ENCODE peak calls at places on chromosomes 6 and 20, in seven cellular contexts. One of them, this sample, is unnamed.

GRCh38 chr6:109772961-109773431 is 81.9 kb downstream of the FIG4 start:
- DNase-seq in ovary: no peak
- DNase-seq in left lung: peak
- DNase-seq in spleen: no peak
- DNase-seq in astrocyte of the cerebellum: no peak
- DNase-seq in cardiac muscle cell: no peak
- DNase-seq in transverse colon: no peak
- DNase-seq in this sample: no peak

GRCh38 chr6:25229671-25230321 is 49.4 kb upstream of the CARMIL1 start:
- DNase-seq in ovary: no peak
- DNase-seq in left lung: no peak
- DNase-seq in spleen: no peak
- DNase-seq in astrocyte of the cerebellum: peak
- DNase-seq in cardiac muscle cell: peak
- DNase-seq in transverse colon: no peak
- DNase-seq in this sample: peak

GRCh38 chr20:35939264-35939663 is 15.0 kb downstream of the SCAND1 start:
- DNase-seq in ovary: no peak
- DNase-seq in left lung: no peak
- DNase-seq in spleen: no peak
- DNase-seq in astrocyte of the cerebellum: no peak
- DNase-seq in cardiac muscle cell: no peak
- DNase-seq in transverse colon: no peak
- DNase-seq in this sample: no peak

GRCh38 chr6:168133186-168133585 is 54.2 kb upstream of the FRMD1 start:
- DNase-seq in ovary: peak
- DNase-seq in left lung: no peak
- DNase-seq in spleen: no peak
- DNase-seq in astrocyte of the cerebellum: peak
- DNase-seq in cardiac muscle cell: peak
- DNase-seq in transverse colon: no peak
- DNase-seq in this sample: peak

GRCh38 chr6:111283707-111284106 is 196.4 kb downstream of the SLC16A10 start:
- DNase-seq in ovary: no peak
- DNase-seq in left lung: no peak
- DNase-seq in spleen: no peak
- DNase-seq in astrocyte of the cerebellum: no peak
- DNase-seq in cardiac muscle cell: no peak
- DNase-seq in transverse colon: no peak
- DNase-seq in this sample: no peak

GRCh38 chr20:61053487-61054277 is 198.4 kb upstream of the CDH4 start:
- DNase-seq in ovary: no peak
- DNase-seq in left lung: no peak
- DNase-seq in spleen: no peak
- DNase-seq in astrocyte of the cerebellum: no peak
- DNase-seq in cardiac muscle cell: no peak
- DNase-seq in transverse colon: no peak
- DNase-seq in this sample: no peak

GRCh38 chr20:19539191-19539590 is 218.9 kb upstream of the RIN2 start:
- DNase-seq in ovary: peak
- DNase-seq in left lung: no peak
- DNase-seq in spleen: no peak
- DNase-seq in astrocyte of the cerebellum: no peak
- DNase-seq in cardiac muscle cell: no peak
- DNase-seq in transverse colon: no peak
- DNase-seq in this sample: no peak

GRCh38 chr20:53161473-53161872 is 189.3 kb downstream of the TSHZ2 start:
- DNase-seq in ovary: no peak
- DNase-seq in left lung: no peak
- DNase-seq in spleen: no peak
- DNase-seq in astrocyte of the cerebellum: no peak
- DNase-seq in cardiac muscle cell: no peak
- DNase-seq in transverse colon: no peak
- DNase-seq in this sample: no peak

GRCh38 chr6:1705183-1705582 is 95.5 kb downstream of the FOXC1 start:
- DNase-seq in ovary: no peak
- DNase-seq in left lung: no peak
- DNase-seq in spleen: no peak
- DNase-seq in astrocyte of the cerebellum: no peak
- DNase-seq in cardiac muscle cell: no peak
- DNase-seq in transverse colon: no peak
- DNase-seq in this sample: no peak

GRCh38 chr6:35048631-35049083 is 92.5 kb downstream of the TCP11 start:
- DNase-seq in ovary: peak
- DNase-seq in left lung: no peak
- DNase-seq in spleen: no peak
- DNase-seq in astrocyte of the cerebellum: peak
- DNase-seq in cardiac muscle cell: peak
- DNase-seq in transverse colon: peak
- DNase-seq in this sample: peak

GRCh38 chr6:131182991-131183425 is 47.7 kb downstream of the AKAP7 start:
- DNase-seq in ovary: no peak
- DNase-seq in left lung: no peak
- DNase-seq in spleen: no peak
- DNase-seq in astrocyte of the cerebellum: peak
- DNase-seq in cardiac muscle cell: peak
- DNase-seq in transverse colon: no peak
- DNase-seq in this sample: peak

GRCh38 chr6:54533567-54533966 is 225.3 kb downstream of the TINAG start:
- DNase-seq in ovary: no peak
- DNase-seq in left lung: no peak
- DNase-seq in spleen: no peak
- DNase-seq in astrocyte of the cerebellum: no peak
- DNase-seq in cardiac muscle cell: no peak
- DNase-seq in transverse colon: no peak
- DNase-seq in this sample: no peak

GRCh38 chr20:31869942-31870702 is at the start of the genes DUSP15 and TTLL9:
- DNase-seq in ovary: peak
- DNase-seq in left lung: peak
- DNase-seq in spleen: peak
- DNase-seq in astrocyte of the cerebellum: no peak
- DNase-seq in cardiac muscle cell: peak
- DNase-seq in transverse colon: peak
- DNase-seq in this sample: peak

GRCh38 chr6:108432792-108433191 is 127.9 kb upstream of the FOXO3 start:
- DNase-seq in ovary: no peak
- DNase-seq in left lung: no peak
- DNase-seq in spleen: no peak
- DNase-seq in astrocyte of the cerebellum: no peak
- DNase-seq in cardiac muscle cell: no peak
- DNase-seq in transverse colon: no peak
- DNase-seq in this sample: no peak

GRCh38 chr6:112971651-112972050 is 624.5 kb downstream of the RFPL4B start:
- DNase-seq in ovary: no peak
- DNase-seq in left lung: no peak
- DNase-seq in spleen: no peak
- DNase-seq in astrocyte of the cerebellum: no peak
- DNase-seq in cardiac muscle cell: no peak
- DNase-seq in transverse colon: no peak
- DNase-seq in this sample: no peak

DNA sequence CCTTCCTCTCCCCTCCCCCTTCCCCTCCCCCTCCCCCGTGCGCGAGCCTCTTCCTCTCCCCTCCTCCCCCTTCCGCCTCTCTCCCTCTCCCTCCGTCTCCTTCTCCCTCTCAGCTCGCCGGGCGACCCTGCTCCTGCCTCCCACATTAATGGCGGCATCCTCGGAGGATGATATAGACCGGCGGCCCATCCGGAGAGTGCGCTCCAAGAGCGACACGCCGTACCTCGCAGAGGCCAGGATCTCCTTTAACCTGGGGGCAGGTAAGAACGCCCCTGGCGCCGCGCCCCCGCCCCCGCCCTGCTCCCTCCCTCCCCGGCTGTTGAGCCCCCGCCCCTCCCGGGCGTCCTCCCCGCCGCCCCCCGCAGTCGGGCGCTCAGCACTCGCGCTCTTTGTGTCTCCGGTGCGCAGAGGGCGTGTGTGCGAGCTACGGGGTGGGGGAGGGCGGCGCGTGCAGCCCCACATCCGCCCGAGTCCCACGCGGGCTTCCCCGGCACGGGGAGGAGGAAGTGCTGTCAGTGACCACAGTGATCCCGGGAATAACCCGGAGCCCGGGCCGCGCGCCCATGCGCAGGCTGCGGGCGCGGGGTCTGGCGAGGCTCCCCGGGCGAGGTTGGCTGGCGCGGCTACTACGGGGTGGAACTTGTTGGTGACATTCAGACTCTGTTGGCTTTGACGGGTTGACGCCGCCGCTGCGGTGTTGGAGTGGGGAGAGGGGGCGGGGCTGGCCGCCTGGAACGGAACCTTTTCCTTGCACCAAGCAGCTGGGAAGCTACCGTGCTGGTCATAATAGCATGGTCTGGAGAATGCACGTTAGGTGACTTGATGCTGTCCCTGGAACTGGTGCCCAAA is 33.2 kb downstream of the PHACTR1 start:
- DNase-seq in ovary: no peak
- DNase-seq in left lung: peak
- DNase-seq in spleen: no peak
- DNase-seq in astrocyte of the cerebellum: no peak
- DNase-seq in cardiac muscle cell: peak
- DNase-seq in transverse colon: no peak
- DNase-seq in this sample: no peak
- H3K4me3 ChIP-seq in ovary: no peak
- H3K4me3 ChIP-seq in left lung: no peak
- H3K4me3 ChIP-seq in spleen: peak
- H3K4me3 ChIP-seq in astrocyte of the cerebellum: peak
- H3K4me3 ChIP-seq in cardiac muscle cell: peak
- H3K4me3 ChIP-seq in transverse colon: no peak
- H3K4me3 ChIP-seq in this sample: peak

GRCh38 chr6:133889557-133890301 is 816 bp downstream of the TCF21 start:
- DNase-seq in ovary: peak
- DNase-seq in left lung: peak
- DNase-seq in spleen: no peak
- DNase-seq in astrocyte of the cerebellum: no peak
- DNase-seq in cardiac muscle cell: peak
- DNase-seq in transverse colon: no peak
- DNase-seq in this sample: no peak
- TF ChIP-seq CTCF in ovary: no peak
- TF ChIP-seq CTCF in left lung: no peak
- TF ChIP-seq CTCF in spleen: no peak
- TF ChIP-seq CTCF in astrocyte of the cerebellum: peak
- TF ChIP-seq CTCF in cardiac muscle cell: peak
- TF ChIP-seq CTCF in transverse colon: no peak
- TF ChIP-seq CTCF in this sample: no peak

DNA sequence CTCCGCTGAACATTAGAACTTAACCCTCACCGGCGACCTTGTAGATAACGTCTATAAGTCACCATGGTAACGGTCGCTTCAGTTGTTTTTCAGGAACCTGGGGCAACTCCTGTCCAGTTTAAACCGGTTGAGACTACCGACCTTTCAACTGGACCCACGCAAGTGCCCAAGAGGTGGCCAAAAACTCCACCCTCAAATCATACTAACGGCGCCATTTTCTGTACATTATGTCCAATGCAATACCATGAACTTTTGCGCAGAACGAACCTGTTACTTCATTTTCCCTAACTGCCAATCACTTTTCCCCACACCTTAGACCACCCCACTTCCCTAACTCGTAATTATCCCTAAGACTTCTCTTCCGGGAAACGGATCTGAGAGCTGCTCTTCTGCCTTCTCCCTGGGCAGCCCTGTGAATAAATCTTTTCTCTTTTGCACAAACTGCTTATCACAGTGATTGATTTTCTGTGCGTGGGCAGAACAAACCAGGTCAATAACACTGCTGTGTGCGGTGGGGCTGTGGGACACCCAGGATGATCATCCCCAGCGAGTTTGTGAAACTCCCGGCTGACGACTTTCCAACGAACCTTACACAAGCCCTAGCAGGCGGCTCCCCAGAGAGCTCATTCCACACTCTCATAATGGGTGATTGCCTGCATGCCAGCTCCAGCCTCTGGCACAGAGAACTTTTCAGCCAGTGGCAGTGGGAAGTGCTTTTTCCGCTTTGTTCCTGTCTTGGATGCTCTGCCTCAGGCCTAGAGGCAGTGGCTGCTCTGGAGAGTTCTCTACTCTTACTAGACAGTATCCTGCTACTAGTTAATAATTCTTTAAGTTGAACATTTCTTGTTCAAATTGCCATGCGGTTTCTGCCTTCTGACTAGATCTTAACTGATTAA is 28.6 kb downstream of the GPX5 start:
- DNase-seq in ovary: no peak
- DNase-seq in left lung: no peak
- DNase-seq in spleen: no peak
- DNase-seq in astrocyte of the cerebellum: no peak
- DNase-seq in cardiac muscle cell: peak
- DNase-seq in transverse colon: no peak
- DNase-seq in this sample: no peak
- H3K4me3 ChIP-seq in ovary: no peak
- H3K4me3 ChIP-seq in left lung: no peak
- H3K4me3 ChIP-seq in spleen: no peak
- H3K4me3 ChIP-seq in astrocyte of the cerebellum: peak
- H3K4me3 ChIP-seq in cardiac muscle cell: no peak
- H3K4me3 ChIP-seq in transverse colon: no peak
- H3K4me3 ChIP-seq in this sample: no peak

GRCh38 chr6:29629571-29629970 is 3.4 kb downstream of the GABBR1 start:
- DNase-seq in ovary: no peak
- DNase-seq in left lung: no peak
- DNase-seq in spleen: no peak
- DNase-seq in astrocyte of the cerebellum: no peak
- DNase-seq in cardiac muscle cell: no peak
- DNase-seq in transverse colon: no peak
- DNase-seq in this sample: no peak

GRCh38 chr6:29628419-29629281 is 4.3 kb downstream of the GABBR1 start:
- DNase-seq in ovary: peak
- DNase-seq in left lung: peak
- DNase-seq in spleen: peak
- DNase-seq in astrocyte of the cerebellum: peak
- DNase-seq in cardiac muscle cell: peak
- DNase-seq in transverse colon: peak
- DNase-seq in this sample: peak

GRCh38 chr6:29626948-29627761 is 5.8 kb downstream of the GABBR1 start:
- DNase-seq in ovary: peak
- DNase-seq in left lung: peak
- DNase-seq in spleen: peak
- DNase-seq in astrocyte of the cerebellum: no peak
- DNase-seq in cardiac muscle cell: peak
- DNase-seq in transverse colon: no peak
- DNase-seq in this sample: no peak

GRCh38 chr6:29625337-29625930 is 7.5 kb downstream of the GABBR1 start:
- DNase-seq in ovary: no peak
- DNase-seq in left lung: no peak
- DNase-seq in spleen: no peak
- DNase-seq in astrocyte of the cerebellum: no peak
- DNase-seq in cardiac muscle cell: no peak
- DNase-seq in transverse colon: no peak
- DNase-seq in this sample: no peak

GRCh38 chr6:29627762-29628418 is 5.1 kb downstream of the GABBR1 start:
- DNase-seq in ovary: peak
- DNase-seq in left lung: peak
- DNase-seq in spleen: peak
- DNase-seq in astrocyte of the cerebellum: peak
- DNase-seq in cardiac muscle cell: peak
- DNase-seq in transverse colon: peak
- DNase-seq in this sample: peak
- TF ChIP-seq CTCF in ovary: no peak
- TF ChIP-seq CTCF in left lung: no peak
- TF ChIP-seq CTCF in spleen: no peak
- TF ChIP-seq CTCF in astrocyte of the cerebellum: no peak
- TF ChIP-seq CTCF in cardiac muscle cell: no peak
- TF ChIP-seq CTCF in transverse colon: no peak
- TF ChIP-seq CTCF in this sample: no peak

This sample was measured in foreskin fibroblast.